ENCODE peak calls at places on chromosomes 16 and 17, in nine cellular contexts. O is keratinocyte, W is NB4, Y is GM23338, T is Calu3, Q is progenitor cell of endocrine pancreas, M is heart left ventricle, E is cardiac muscle cell, F is sigmoid colon. X is an unnamed sample.
A peak's percentile ranks its signal among the peaks of the same experiment; 100 is the strongest.

GRCh38 chr16:74570412-74571301 is 36.3 kb downstream of the GLG1 start:
- DNase-seq in O (no peak), W (no peak), Y (no peak), T (peak; percentile 23), Q (no peak), M (no peak), E (no peak), F (no peak), X (no peak)

GRCh38 chr16:84426804-84427203 is 58.5 kb downstream of the ATP2C2 start:
- DNase-seq in O (no peak), W (no peak), Y (no peak), T (no peak), Q (no peak), M (no peak), E (no peak), F (no peak), X (no peak)

GRCh38 chr17:39626671-39627169 is at the start of gene PPP1R1B:
- DNase-seq in O (no peak), W (no peak), Y (peak; percentile 74), T (no peak), Q (no peak), M (no peak), E (peak; percentile 52), F (no peak), X (no peak)

GRCh38 chr16:16096161-16096857 is 127.0 kb downstream of the ABCC6 start:
- DNase-seq in O (no peak), W (no peak), Y (peak; percentile 42), T (no peak), Q (no peak), M (peak; percentile 42), E (no peak), F (peak; percentile 92), X (no peak)

GRCh38 chr17:2239882-2240430 is 63.6 kb downstream of the SMG6 start:
- DNase-seq in O (no peak), W (no peak), Y (no peak), T (no peak), Q (no peak), M (peak; percentile 31), E (no peak), F (peak; percentile 84), X (no peak)

GRCh38 chr16:52090080-52090479 is 456.9 kb downstream of the TOX3 start:
- DNase-seq in O (peak; percentile 35), W (no peak), Y (no peak), T (no peak), Q (no peak), M (no peak), E (no peak), F (no peak), X (no peak)

GRCh38 chr17:72488542-72489272 is 367.9 kb downstream of the SOX9 start:
- DNase-seq in O (no peak), W (no peak), Y (no peak), T (no peak), Q (no peak), M (no peak), E (no peak), F (no peak), X (no peak)

GRCh38 chr17:14321980-14322776 is 21.3 kb downstream of the HS3ST3B1 start:
- DNase-seq in O (no peak), W (no peak), Y (no peak), T (no peak), Q (no peak), M (no peak), E (no peak), F (no peak), X (no peak)

GRCh38 chr17:45371414-45372324 is 54.8 kb upstream of the MAP3K14 start:
- DNase-seq in O (peak; percentile 59), W (peak; percentile 87), Y (peak; percentile 95), T (peak; percentile 100), Q (peak; percentile 83), M (peak; percentile 82), E (peak; percentile 91), F (peak; percentile 90), X (peak; percentile 56)

GRCh38 chr16:9058211-9058610 is 33.2 kb upstream of the HAPSTR1 start:
- DNase-seq in O (no peak), W (no peak), Y (no peak), T (no peak), Q (no peak), M (no peak), E (no peak), F (no peak), X (no peak)

GRCh38 chr17:45334231-45334630 is 17.4 kb upstream of the MAP3K14 start:
- DNase-seq in O (no peak), W (no peak), Y (no peak), T (no peak), Q (no peak), M (no peak), E (no peak), F (peak; percentile 40), X (no peak)

GRCh38 chr17:73717690-73718089 is 73.4 kb upstream of the SDK2 start:
- DNase-seq in O (no peak), W (no peak), Y (no peak), T (no peak), Q (no peak), M (no peak), E (no peak), F (no peak), X (no peak)

GRCh38 chr16:49183911-49184310 is 97.7 kb downstream of the CBLN1 start:
- DNase-seq in O (no peak), W (peak; percentile 24), Y (peak; percentile 81), T (peak; percentile 7), Q (peak; percentile 16), M (no peak), E (peak; percentile 62), F (no peak), X (no peak)

GRCh38 chr17:11182430-11182829 is 58.6 kb upstream of the SHISA6 start:
- DNase-seq in O (no peak), W (no peak), Y (no peak), T (no peak), Q (no peak), M (no peak), E (no peak), F (no peak), X (no peak)

GRCh38 chr17:248337-249235 is 67.1 kb upstream of the DOC2B start:
- DNase-seq in O (no peak), W (no peak), Y (no peak), T (no peak), Q (no peak), M (peak; percentile 11), E (no peak), F (peak; percentile 42), X (peak; percentile 20)

GRCh38 chr17:81135503-81136283 is 29.6 kb upstream of the PVALEF start:
- DNase-seq in O (no peak), W (no peak), Y (no peak), T (peak; percentile 33), Q (no peak), M (no peak), E (no peak), F (no peak), X (no peak)

GRCh38 chr16:86353185-86353584 is 157.1 kb upstream of the FOXF1 start:
- DNase-seq in O (no peak), W (peak; percentile 19), Y (no peak), T (no peak), Q (no peak), M (no peak), E (no peak), F (no peak), X (no peak)

GRCh38 chr16:361872-362701 is 8.3 kb downstream of the MRPL28 start:
- DNase-seq in O (no peak), W (peak; percentile 79), Y (peak; percentile 92), T (peak; percentile 91), Q (peak; percentile 46), M (peak; percentile 70), E (peak; percentile 85), F (peak; percentile 85), X (peak; percentile 79)

GRCh38 chr16:67146523-67147357 is 4.1 kb downstream of the B3GNT9 start:
- DNase-seq in O (no peak), W (peak; percentile 31), Y (no peak), T (no peak), Q (no peak), M (no peak), E (no peak), F (no peak), X (no peak)
- TF ChIP-seq CTCF in O (no peak), W (peak; percentile 8), Y (peak; percentile 21), T (no peak), Q (no peak), M (no peak), E (no peak), F (no peak), X (no peak)

GRCh38 chr16:27499659-27500055 is 50.1 kb downstream of the GTF3C1 start:
- DNase-seq in O (no peak), W (no peak), Y (no peak), T (no peak), Q (no peak), M (peak; percentile 52), E (no peak), F (no peak), X (no peak)
- TF ChIP-seq CTCF in O (no peak), W (no peak), Y (no peak), T (no peak), Q (no peak), M (no peak), E (no peak), F (no peak), X (no peak)

GRCh38 chr17:22435231-22435974 is 743.1 kb downstream of the KCNJ18 start:
- DNase-seq in O (no peak), W (no peak), Y (no peak), T (no peak), Q (no peak), M (no peak), E (no peak), F (no peak), X (no peak)
- TF ChIP-seq CTCF in O (no peak), W (no peak), Y (no peak), T (no peak), Q (no peak), M (no peak), E (no peak), F (no peak), X (no peak)

GRCh38 chr16:5056347-5056746 is 9.4 kb downstream of the C16orf89 start:
- DNase-seq in O (no peak), W (peak; percentile 77), Y (peak; percentile 90), T (peak; percentile 53), Q (no peak), M (no peak), E (peak; percentile 57), F (no peak), X (no peak)

GRCh38 chr16:5054876-5055865 is 10.6 kb downstream of the C16orf89 start:
- DNase-seq in O (no peak), W (no peak), Y (no peak), T (no peak), Q (no peak), M (no peak), E (no peak), F (no peak), X (no peak)

GRCh38 chr16:5059386-5060072 is 6.2 kb downstream of the C16orf89 start:
- DNase-seq in O (no peak), W (no peak), Y (peak; percentile 47), T (no peak), Q (no peak), M (no peak), E (no peak), F (peak; percentile 46), X (peak; percentile 41)

GRCh38 chr16:5060073-5060641 is 5.6 kb downstream of the C16orf89 start:
- DNase-seq in O (no peak), W (no peak), Y (no peak), T (no peak), Q (no peak), M (no peak), E (no peak), F (peak; percentile 51), X (peak; percentile 26)

GRCh38 chr16:5058476-5058875 is 7.3 kb downstream of the C16orf89 start:
- DNase-seq in O (no peak), W (no peak), Y (peak; percentile 96), T (no peak), Q (no peak), M (no peak), E (peak; percentile 54), F (no peak), X (peak; percentile 27)
- TF ChIP-seq CTCF in O (no peak), W (peak; percentile 1), Y (peak; percentile 55), T (no peak), Q (peak; percentile 52), M (no peak), E (peak; percentile 43), F (no peak), X (no peak)